ENCODE peak calls at places on chromosomes 12 and 14, in seven cellular contexts. H, V, L, D, Z, J and B are unnamed samples.

GRCh38 chr14:94036328-94037167 is 10.4 kb downstream of the OTUB2 start:
- DNase-seq in H (peak; percentile 82), V (peak; percentile 71), L (peak; percentile 73), D (peak; percentile 60), Z (peak; percentile 79), J (peak; percentile 93), B (peak; percentile 71)

GRCh38 chr12:120841525-120841924 is 62.6 kb downstream of the SPPL3 start:
- DNase-seq in H (no peak), V (no peak), L (no peak), D (no peak), Z (no peak), J (no peak), B (no peak)

GRCh38 chr12:58176296-58176869 is 235.0 kb downstream of the ATP23 start:
- DNase-seq in H (peak; percentile 49), V (peak; percentile 65), L (no peak), D (no peak), Z (peak; percentile 53), J (peak; percentile 72), B (no peak)

GRCh38 chr12:30286345-30286926 is 409.2 kb downstream of the IPO8 start:
- DNase-seq in H (peak; percentile 11), V (peak; percentile 27), L (no peak), D (no peak), Z (peak; percentile 33), J (no peak), B (no peak)

GRCh38 chr12:89357297-89357730 is 5.0 kb upstream of the DUSP6 start:
- DNase-seq in H (no peak), V (no peak), L (peak; percentile 71), D (no peak), Z (no peak), J (no peak), B (no peak)

GRCh38 chr12:28870839-28871440 is 278.1 kb upstream of the FAR2 start:
- DNase-seq in H (no peak), V (peak; percentile 12), L (no peak), D (no peak), Z (no peak), J (no peak), B (no peak)

GRCh38 chr14:99624971-99625370 is 20.0 kb upstream of the HHIPL1 start:
- DNase-seq in H (no peak), V (no peak), L (no peak), D (no peak), Z (no peak), J (no peak), B (no peak)

GRCh38 chr12:2934371-2934770 is 24.8 kb upstream of the TEAD4 start:
- DNase-seq in H (no peak), V (no peak), L (no peak), D (no peak), Z (no peak), J (no peak), B (no peak)

GRCh38 chr12:123928897-123929296 is 43.7 kb downstream of the CCDC92 start:
- DNase-seq in H (no peak), V (no peak), L (no peak), D (no peak), Z (no peak), J (no peak), B (no peak)

GRCh38 chr14:21093769-21094681 is 4.4 kb downstream of the ZNF219 start:
- DNase-seq in H (no peak), V (no peak), L (no peak), D (no peak), Z (peak; percentile 70), J (no peak), B (no peak)

GRCh38 chr12:125336246-125336645 is 271.0 kb downstream of the AACS start:
- DNase-seq in H (no peak), V (no peak), L (no peak), D (no peak), Z (no peak), J (no peak), B (no peak)

GRCh38 chr12:125331342-125332052 is 266.3 kb downstream of the AACS start:
- DNase-seq in H (no peak), V (no peak), L (no peak), D (no peak), Z (no peak), J (peak; percentile 11), B (no peak)

GRCh38 chr12:125329239-125330238 is 264.3 kb downstream of the AACS start:
- DNase-seq in H (no peak), V (no peak), L (no peak), D (no peak), Z (no peak), J (no peak), B (no peak)

GRCh38 chr12:125330645-125331341 is 265.6 kb downstream of the AACS start:
- DNase-seq in H (peak; percentile 95), V (peak; percentile 44), L (peak; percentile 73), D (peak; percentile 39), Z (peak; percentile 78), J (peak; percentile 80), B (peak; percentile 34)

DNA sequence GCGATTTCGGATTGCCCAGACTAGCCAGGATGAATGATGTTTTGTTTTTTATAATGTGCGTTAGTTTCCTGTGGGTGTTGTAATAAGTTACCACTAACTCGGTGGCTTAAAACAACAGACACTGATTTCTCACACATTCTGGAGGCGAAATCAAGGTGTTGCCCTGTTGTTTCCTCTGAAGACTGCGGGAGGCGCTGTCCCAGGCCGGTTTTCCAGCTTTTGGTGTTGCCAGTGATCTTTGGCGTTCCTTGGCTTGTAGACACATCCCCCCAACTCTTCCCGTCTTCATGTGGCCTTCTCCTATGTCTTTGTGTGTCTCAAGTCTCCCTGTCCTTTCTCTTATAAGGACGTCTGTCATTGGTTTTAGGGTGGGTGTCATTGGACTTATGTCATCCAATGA is 267.7 kb downstream of the AACS start:
- DNase-seq in H (no peak), V (no peak), L (no peak), D (no peak), Z (no peak), J (no peak), B (no peak)
- TF ChIP-seq CTCF in H (peak; percentile 57), V (no peak), L (no peak), D (no peak), Z (peak; percentile 15), J (no peak), B (no peak)

GRCh38 chr12:49791156-49791555 is 37.1 kb downstream of the NCKAP5L start:
- DNase-seq in H (no peak), V (no peak), L (no peak), D (no peak), Z (no peak), J (no peak), B (no peak)

GRCh38 chr12:49791700-49792099 is 36.5 kb downstream of the NCKAP5L start:
- DNase-seq in H (no peak), V (no peak), L (no peak), D (no peak), Z (no peak), J (no peak), B (no peak)

GRCh38 chr12:49787672-49788071 is 40.5 kb downstream of the NCKAP5L start:
- DNase-seq in H (no peak), V (no peak), L (no peak), D (no peak), Z (no peak), J (no peak), B (no peak)

GRCh38 chr12:49790741-49791140 is 37.5 kb downstream of the NCKAP5L start:
- DNase-seq in H (no peak), V (no peak), L (no peak), D (no peak), Z (no peak), J (no peak), B (no peak)

DNA sequence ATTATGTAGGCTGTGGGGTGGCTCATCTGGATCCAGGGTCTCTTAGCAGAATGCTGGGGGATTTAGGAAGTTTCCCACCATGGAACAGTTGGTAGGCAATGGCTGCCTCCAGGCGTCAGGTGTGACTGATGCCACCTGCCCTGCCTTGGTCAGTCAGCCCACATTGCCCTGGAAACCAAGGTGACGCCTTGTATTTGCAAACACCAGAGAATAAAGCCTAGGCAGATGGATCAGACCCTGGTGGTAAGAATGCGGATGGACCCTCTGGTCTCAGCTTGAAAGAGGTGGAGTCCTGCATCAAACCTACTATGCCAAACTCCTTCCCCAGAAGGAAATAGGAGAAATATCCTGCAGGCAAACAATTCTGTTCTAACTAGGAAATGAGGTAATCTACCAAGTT is 38.2 kb downstream of the NCKAP5L start:
- DNase-seq in H (peak; percentile 46), V (peak; percentile 30), L (no peak), D (no peak), Z (no peak), J (no peak), B (no peak)
- TF ChIP-seq CTCF in H (peak; percentile 65), V (no peak), L (no peak), D (no peak), Z (peak; percentile 15), J (no peak), B (no peak)

DNA sequence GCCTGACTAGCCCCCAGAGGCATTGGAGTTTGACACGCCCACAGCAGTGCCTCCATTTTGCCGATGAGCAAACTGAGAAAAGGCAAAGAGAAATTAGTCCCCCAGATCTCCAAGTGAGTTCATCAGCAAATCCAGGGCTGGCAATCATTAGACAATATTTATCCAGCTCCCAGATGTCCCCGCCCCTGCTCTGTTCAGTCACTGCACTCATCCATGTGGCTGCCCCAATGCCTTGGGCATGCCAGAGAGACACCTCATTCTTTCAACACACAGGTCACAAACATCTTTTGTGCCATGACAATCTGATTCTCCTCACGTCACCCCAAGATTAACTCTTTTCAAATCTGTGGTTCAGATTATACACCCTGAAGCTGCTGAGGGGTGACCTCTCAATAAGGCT is 43.5 kb downstream of the DPF3 start:
- DNase-seq in H (no peak), V (no peak), L (peak; percentile 75), D (no peak), Z (no peak), J (no peak), B (no peak)
- TF ChIP-seq CTCF in H (no peak), V (no peak), L (no peak), D (no peak), Z (no peak), J (no peak), B (no peak)

GRCh38 chr12:31958601-31959000 is 614 bp upstream of the RESF1 start:
- DNase-seq in H (no peak), V (peak; percentile 42), L (no peak), D (no peak), Z (no peak), J (no peak), B (no peak)

GRCh38 chr12:31962076-31962475 is 2.9 kb downstream of the RESF1 start:
- DNase-seq in H (no peak), V (no peak), L (no peak), D (no peak), Z (no peak), J (no peak), B (no peak)

GRCh38 chr12:31959051-31959700 is at the start of gene RESF1:
- DNase-seq in H (peak; percentile 82), V (peak; percentile 93), L (peak; percentile 93), D (peak; percentile 93), Z (peak; percentile 91), J (peak; percentile 93), B (peak; percentile 77)

GRCh38 chr12:31961137-31961536 is 1.9 kb downstream of the RESF1 start:
- DNase-seq in H (no peak), V (no peak), L (no peak), D (no peak), Z (no peak), J (no peak), B (no peak)

GRCh38 chr12:31959701-31960391 is 631 bp downstream of the RESF1 start:
- DNase-seq in H (peak; percentile 57), V (peak; percentile 76), L (peak; percentile 76), D (peak; percentile 72), Z (peak; percentile 71), J (peak; percentile 75), B (peak; percentile 64)
- TF ChIP-seq CTCF in H (no peak), V (peak; percentile 16), L (peak; percentile 23), D (no peak), Z (peak; percentile 15), J (no peak), B (no peak)